ENCODE peak calls at places on chromosome 14, in eight cellular contexts. C is epithelial cell of proximal tubule, F is lower lobe of right lung, N is brain microvascular endothelial cell, R is body of pancreas, B is fibroblast of lung, Q is psoas muscle, V is GM12865. T is an unnamed sample.

GRCh38 chr14:104891664-104892500 is 26.8 kb downstream of the CEP170B start:
- DNase-seq in C (no peak), Q (peak), B (no peak), V (no peak), F (peak), N (no peak), R (peak), T (no peak)

GRCh38 chr14:104107611-104108569 is 22.4 kb downstream of the ASPG start:
- DNase-seq in F (peak), B (no peak), Q (peak), N (no peak), R (no peak), C (no peak), V (no peak), T (no peak)

GRCh38 chr14:102508774-102509743 is 517 bp downstream of the ANKRD9 start:
- DNase-seq in Q (peak), V (no peak), R (peak), F (peak), N (no peak), C (no peak), B (peak), T (peak)

GRCh38 chr14:105507247-105507646 is 16.2 kb downstream of the TEDC1 start:
- DNase-seq in B (no peak), F (no peak), C (no peak), V (no peak), N (no peak), Q (no peak), R (no peak), T (no peak)

GRCh38 chr14:42335918-42336317 is 729.2 kb downstream of the LRFN5 start:
- DNase-seq in B (no peak), F (no peak), V (no peak), Q (no peak), N (no peak), R (no peak), C (no peak), T (no peak)

GRCh38 chr14:98633380-98633779 is 638.6 kb downstream of the BCL11B start:
- DNase-seq in V (no peak), F (no peak), B (no peak), Q (no peak), C (no peak), N (no peak), R (peak), T (no peak)

GRCh38 chr14:81831128-81831815 is 297.6 kb upstream of the SEL1L start:
- DNase-seq in F (no peak), V (no peak), C (no peak), Q (peak), R (peak), B (no peak), N (no peak), T (peak)

GRCh38 chr14:29654910-29655590 is 272.6 kb downstream of the PRKD1 start:
- DNase-seq in B (peak), N (no peak), R (no peak), Q (no peak), C (no peak), V (no peak), F (no peak), T (peak)

GRCh38 chr14:72666610-72667009 is 227.3 kb downstream of the DPF3 start:
- DNase-seq in Q (no peak), N (peak), B (peak), R (no peak), F (no peak), C (peak), V (no peak), T (peak)

GRCh38 chr14:89667983-89668382 is 250.9 kb upstream of the FOXN3 start:
- DNase-seq in R (no peak), Q (no peak), F (no peak), B (peak), V (no peak), N (peak), C (no peak), T (no peak)

GRCh38 chr14:99604766-99605298 is 825 bp upstream of the CCDC85C start:
- DNase-seq in F (no peak), R (peak), C (no peak), Q (no peak), N (no peak), B (peak), V (peak), T (peak)

GRCh38 chr14:38065101-38065762 is 142.5 kb upstream of the SSTR1 start:
- DNase-seq in C (no peak), N (no peak), Q (no peak), B (no peak), F (no peak), R (no peak), V (peak), T (no peak)

GRCh38 chr14:106372870-106373657 is 846.7 kb downstream of the TMEM121 start:
- DNase-seq in C (no peak), R (peak), V (peak), Q (no peak), N (no peak), B (no peak), F (peak), T (no peak)

GRCh38 chr14:44168566-44168965 is 338.5 kb downstream of the FSCB start:
- DNase-seq in N (no peak), F (no peak), R (no peak), B (no peak), Q (no peak), V (no peak), C (no peak), T (no peak)

GRCh38 chr14:34460295-34460694 is 1.7 kb downstream of the SPTSSA start:
- DNase-seq in N (no peak), B (no peak), R (no peak), V (no peak), Q (no peak), F (no peak), C (no peak), T (no peak)

GRCh38 chr14:75429562-75429961 is 1.7 kb downstream of the JDP2 start:
- DNase-seq in C (no peak), B (no peak), F (no peak), V (no peak), N (no peak), Q (no peak), R (no peak), T (no peak)
- H3K4me3 ChIP-seq in C (peak), B (peak), F (peak), V (no peak), N (no peak), Q (peak), R (no peak), T (no peak)

DNA sequence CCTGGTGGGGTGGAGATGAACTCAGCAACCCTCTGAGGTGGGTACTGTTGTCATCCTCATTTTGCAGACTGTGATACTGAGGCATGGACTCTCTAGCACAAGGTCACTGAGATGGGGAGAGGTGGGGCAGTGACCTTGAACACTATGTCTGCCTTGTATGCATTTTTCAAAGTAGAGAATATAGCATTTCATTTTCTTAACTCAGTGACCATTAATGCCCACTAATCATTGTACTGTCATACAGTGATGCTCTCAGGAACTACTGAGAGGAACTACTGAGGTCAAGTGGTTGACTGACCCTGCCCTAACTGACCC is 2.1 kb downstream of the L3HYPDH start:
- DNase-seq in R (no peak), Q (no peak), B (no peak), F (no peak), N (no peak), V (peak), C (no peak), T (no peak)
- TF ChIP-seq CTCF in R (no peak), Q (no peak), B (no peak), F (no peak), N (no peak), V (no peak), C (no peak), T (no peak)

DNA sequence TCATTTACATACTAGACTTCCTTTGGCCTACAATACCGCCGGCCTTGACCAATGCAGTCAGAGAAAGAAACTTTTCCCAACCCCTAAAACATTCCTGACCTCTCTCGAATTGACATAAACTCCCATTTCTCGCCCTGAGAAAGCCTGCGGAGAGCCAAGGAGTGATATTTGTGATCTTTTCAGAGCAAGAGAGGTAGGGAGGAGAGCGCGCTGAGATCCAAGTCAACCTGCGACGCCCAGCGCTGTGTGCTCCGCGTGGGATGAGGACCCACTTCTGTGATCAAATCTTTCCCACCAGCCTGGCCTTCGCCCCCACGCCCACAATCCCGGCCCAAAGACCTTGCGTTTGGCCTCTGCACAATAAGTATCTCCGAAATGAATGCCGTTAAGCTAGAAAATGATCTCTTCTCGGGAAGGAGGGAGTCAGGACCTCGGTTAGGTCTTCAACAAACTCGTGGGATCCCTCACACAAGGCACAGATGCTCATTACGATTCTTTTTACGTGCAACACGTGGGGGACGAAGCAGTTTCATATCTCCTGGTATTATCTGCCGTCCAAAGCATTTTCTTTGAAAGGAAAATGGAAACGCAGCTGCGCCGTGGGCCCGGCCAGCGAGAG is 6.3 kb upstream of the NPAS3 start:
- DNase-seq in N (no peak), Q (no peak), C (no peak), V (no peak), F (no peak), B (no peak), R (no peak), T (no peak)
- H3K4me3 ChIP-seq in N (peak), Q (peak), C (peak), V (no peak), F (peak), B (no peak), R (no peak), T (no peak)

GRCh38 chr14:26281280-26281998 is 316.4 kb downstream of the NOVA1 start:
- DNase-seq in V (no peak), R (no peak), B (peak), C (peak), Q (no peak), N (peak), F (no peak), T (peak)
- TF ChIP-seq CTCF in V (no peak), R (no peak), B (no peak), C (no peak), Q (no peak), N (no peak), F (no peak), T (no peak)

DNA sequence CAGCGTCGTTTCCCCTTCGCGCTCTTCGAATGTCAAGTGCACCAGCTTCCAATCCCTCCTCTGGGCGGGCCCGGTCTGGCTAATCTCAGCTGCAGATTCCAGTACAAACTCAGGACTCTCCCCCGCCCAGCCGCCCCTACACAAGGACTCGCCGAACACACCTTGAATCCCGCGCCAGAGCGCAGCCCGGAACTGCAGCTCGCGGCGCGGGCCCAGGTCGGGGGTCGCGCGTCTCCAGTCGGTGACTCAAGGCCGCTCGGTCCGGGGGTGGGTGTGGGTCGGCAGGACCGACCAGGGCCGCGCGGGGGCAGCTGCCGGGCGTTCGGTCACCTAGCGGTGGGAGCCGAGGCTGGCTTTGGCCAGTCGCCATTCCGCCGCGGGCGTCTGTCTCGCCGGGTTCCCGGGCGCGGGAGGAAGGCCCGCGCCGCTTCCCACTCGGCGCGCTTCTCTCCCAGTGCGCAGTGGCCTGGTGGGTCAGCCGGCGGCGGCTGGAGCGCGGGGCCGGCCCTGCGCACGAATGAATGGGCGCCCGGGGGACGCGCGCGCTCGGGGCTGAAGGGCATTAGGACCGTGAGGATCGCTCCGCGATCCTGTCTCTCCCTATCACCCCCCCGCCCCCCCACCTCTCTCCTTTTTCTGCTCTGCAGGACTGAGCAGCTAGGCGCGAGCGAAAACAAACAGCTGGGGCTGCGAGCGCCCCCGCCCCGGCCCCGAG is at the start of gene GALNT16:
- DNase-seq in C (no peak), R (peak), Q (peak), N (no peak), B (peak), F (no peak), V (no peak), T (peak)
- H3K4me3 ChIP-seq in C (peak), R (peak), Q (peak), N (peak), B (peak), F (peak), V (peak), T (peak)

DNA sequence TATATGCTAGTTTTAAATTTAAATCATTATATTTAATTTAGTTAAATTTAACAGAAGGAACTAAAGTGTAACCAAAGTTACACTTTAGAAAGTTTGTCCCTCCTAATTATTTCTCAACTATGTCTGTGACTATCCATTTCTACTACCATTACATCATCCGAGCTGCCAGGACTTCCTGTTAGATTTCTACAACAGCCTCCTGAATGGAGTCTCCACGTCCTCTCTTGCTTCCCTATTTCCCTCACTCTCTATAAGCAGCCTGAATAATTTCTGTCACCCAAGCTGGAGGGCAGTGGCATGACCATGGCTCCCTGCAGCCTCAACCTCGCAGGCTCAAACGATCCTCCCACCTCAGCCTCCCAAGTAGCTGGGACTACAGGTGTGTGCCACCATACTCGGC is 84.1 kb downstream of the TTC7B start:
- DNase-seq in V (no peak), Q (no peak), B (no peak), C (no peak), F (no peak), N (no peak), R (no peak), T (no peak)
- TF ChIP-seq CTCF in V (no peak), Q (no peak), B (no peak), C (no peak), F (no peak), N (no peak), R (no peak), T (no peak)

DNA sequence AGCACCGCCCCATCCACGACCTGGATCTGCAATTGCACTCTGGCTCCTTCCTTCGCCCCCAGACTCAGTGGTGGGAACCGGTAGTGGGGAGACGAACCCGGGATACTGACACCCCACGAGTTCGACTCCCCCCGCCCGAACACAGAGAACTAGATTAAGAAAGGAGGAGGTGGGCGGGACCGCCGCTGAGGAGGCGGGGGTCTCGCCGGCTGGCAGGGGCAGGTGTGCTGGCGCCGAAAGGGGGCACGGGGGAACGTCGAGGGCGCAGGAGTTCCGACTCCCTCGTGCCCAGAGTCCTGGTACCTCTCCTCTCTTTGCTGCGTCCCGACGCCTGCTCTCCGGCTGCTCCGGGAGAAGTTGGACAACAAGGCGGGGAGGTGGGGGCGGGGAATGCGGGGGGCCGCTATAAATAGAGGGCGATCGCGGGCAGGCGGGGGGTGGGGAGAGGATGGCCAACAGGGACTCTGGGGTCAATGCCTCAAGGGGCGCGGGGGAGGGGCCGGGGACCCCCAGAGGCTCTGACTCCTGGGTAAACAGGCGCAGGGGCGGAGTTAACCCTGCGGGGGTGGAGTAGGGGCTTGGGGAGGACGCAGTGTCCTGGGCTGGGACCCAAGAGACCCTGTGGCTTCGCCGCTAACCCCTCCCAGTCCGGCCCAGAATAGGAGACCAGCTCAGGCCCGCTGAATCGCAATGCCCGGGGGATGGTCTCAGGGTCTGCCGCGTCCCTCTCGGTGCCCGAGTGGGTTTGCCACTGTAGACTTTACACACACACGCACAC is 702 bp upstream of the NDRG2 start:
- DNase-seq in R (peak), C (no peak), V (no peak), N (no peak), B (no peak), F (peak), Q (peak), T (no peak)
- H3K4me3 ChIP-seq in R (peak), C (peak), V (no peak), N (peak), B (no peak), F (peak), Q (peak), T (peak)

GRCh38 chr14:93787465-93788306 is 599 bp downstream of the PRIMA1 start:
- DNase-seq in V (no peak), Q (no peak), B (no peak), C (no peak), N (no peak), F (no peak), R (no peak), T (peak)
- TF ChIP-seq CTCF in V (no peak), Q (no peak), B (no peak), C (no peak), N (no peak), F (no peak), R (no peak), T (no peak)